ENCODE peak calls at places on chromosomes 11 and 22, in six cellular contexts. K is AG04450, R is IMR-90, T is astrocyte of the spinal cord, X is tibial artery, I is epithelial cell of esophagus. M is an unnamed sample.

GRCh38 chr11:28547395-28547794 is 439.2 kb downstream of the METTL15 start:
- DNase-seq in K (no peak), R (no peak), T (no peak), X (no peak), I (no peak), M (no peak)

GRCh38 chr11:61797263-61797944 is 4.7 kb downstream of the FEN1 start:
- DNase-seq in K (peak; percentile 82), R (peak; percentile 88), T (peak; percentile 86), X (peak; percentile 86), I (peak; percentile 86), M (peak; percentile 84)

GRCh38 chr11:62880231-62880802 is 379 bp upstream of the SLC3A2 start:
- DNase-seq in K (peak; percentile 56), R (peak; percentile 88), T (peak; percentile 69), X (peak; percentile 90), I (peak; percentile 57), M (peak; percentile 89)

GRCh38 chr11:34176980-34177319 is 71.5 kb downstream of the NAT10 start:
- DNase-seq in K (no peak), R (no peak), T (no peak), X (no peak), I (no peak), M (no peak)

GRCh38 chr22:33853200-33854097 is 66.8 kb downstream of the LARGE1 start:
- DNase-seq in K (no peak), R (peak; percentile 77), T (peak; percentile 83), X (peak; percentile 53), I (peak; percentile 5), M (peak; percentile 77)

GRCh38 chr11:130999086-130999485 is 82.8 kb upstream of the SNX19 start:
- DNase-seq in K (no peak), R (peak; percentile 58), T (peak; percentile 48), X (no peak), I (peak; percentile 52), M (peak; percentile 57)

GRCh38 chr11:60964801-60965200 is 6.7 kb upstream of the CD6 start:
- DNase-seq in K (no peak), R (no peak), T (no peak), X (no peak), I (no peak), M (no peak)

GRCh38 chr11:121904148-121904547 is 211.9 kb downstream of the BLID start:
- DNase-seq in K (no peak), R (no peak), T (no peak), X (peak; percentile 39), I (no peak), M (no peak)

GRCh38 chr11:94519478-94520084 is 7.3 kb downstream of the C11orf97 start:
- DNase-seq in K (no peak), R (peak; percentile 49), T (peak; percentile 56), X (no peak), I (peak; percentile 34), M (peak; percentile 25)

DNA sequence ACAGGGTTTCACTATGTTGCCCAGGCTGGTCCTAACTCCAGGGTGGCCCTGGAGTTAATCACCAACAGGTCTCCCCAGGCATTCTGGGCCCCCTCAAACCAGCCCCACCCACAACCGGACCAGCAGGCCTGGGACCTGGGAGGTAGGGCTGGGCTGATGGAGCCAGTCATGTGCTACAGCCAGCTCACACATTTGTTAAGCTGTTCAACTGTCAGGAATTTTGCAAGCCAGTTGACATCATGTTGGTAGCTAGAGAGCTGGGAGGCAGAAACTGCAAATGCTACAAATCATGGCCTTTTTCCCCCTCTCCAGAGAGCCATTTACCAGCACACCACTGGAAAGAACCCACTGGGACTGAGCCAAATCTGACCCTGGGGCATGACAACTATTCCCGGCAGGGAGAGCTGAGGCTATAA is 6.8 kb downstream of the ARHGAP1 start:
- DNase-seq in K (no peak), R (peak; percentile 22), T (peak; percentile 40), X (no peak), I (peak; percentile 93), M (peak; percentile 73)
- H3K4me3 ChIP-seq in K (no peak overlapping the region), R (no peak overlapping the region), T (no peak overlapping the region), X (no peak overlapping the region), I (no peak overlapping the region), M (no peak overlapping the region)

GRCh38 chr11:2700415-2701211 is 819 bp upstream of the KCNQ1OT1 start:
- DNase-seq in K (no peak), R (no peak), T (no peak), X (peak; percentile 63), I (peak; percentile 32), M (peak; percentile 26)

GRCh38 chr11:2699531-2700414 is at the start of gene KCNQ1OT1:
- DNase-seq in K (peak; percentile 78), R (peak; percentile 92), T (peak; percentile 93), X (peak; percentile 88), I (peak; percentile 93), M (peak; percentile 93)

GRCh38 chr11:2697871-2698270 is 1.9 kb downstream of the KCNQ1OT1 start:
- DNase-seq in K (no peak), R (no peak), T (no peak), X (no peak), I (peak; percentile 60), M (no peak)

GRCh38 chr11:2699185-2699530 is 636 bp downstream of the KCNQ1OT1 start:
- DNase-seq in K (no peak), R (peak; percentile 9), T (no peak), X (peak; percentile 30), I (peak; percentile 27), M (no peak)

GRCh38 chr11:2698386-2699184 is 1.2 kb downstream of the KCNQ1OT1 start:
- DNase-seq in K (no peak), R (no peak), T (no peak), X (peak; percentile 14), I (peak; percentile 4), M (no peak)
- TF ChIP-seq CTCF in K (no peak), R (no peak), T (no peak), X (no peak), I (peak; percentile 3), M (no peak)

DNA sequence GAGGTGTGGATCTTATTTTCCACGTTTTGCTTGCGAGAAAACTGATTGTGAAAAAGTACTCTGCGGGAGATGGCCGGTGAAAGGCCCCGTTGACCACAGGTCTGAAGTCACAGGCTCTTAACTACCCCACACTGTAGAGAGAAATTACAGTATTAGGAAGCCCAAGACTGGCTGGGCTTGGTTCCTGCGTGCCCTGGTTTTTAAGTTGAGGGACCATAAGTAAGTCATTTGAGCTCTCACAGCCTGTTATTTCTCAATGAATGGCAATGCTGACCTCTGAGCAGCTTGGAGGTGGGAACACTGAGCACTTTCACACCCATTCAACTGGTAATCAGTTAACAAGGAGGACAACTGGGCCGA is 444 bp upstream of the RAB38 start:
- DNase-seq in K (no peak), R (peak; percentile 7), T (peak; percentile 33), X (no peak), I (peak; percentile 30), M (peak; percentile 12)
- H3K4me3 ChIP-seq in K (peak overlapping the region; percentile 71), R (no peak overlapping the region), T (peak overlapping the region; percentile 53), X (peak overlapping the region; percentile 56), I (peak overlapping the region; percentile 71), M (peak overlapping the region; percentile 62)

GRCh38 chr11:134071766-134072403 is 3.0 kb downstream of the JAM3 start:
- DNase-seq in K (no peak), R (peak; percentile 16), T (no peak), X (no peak), I (no peak), M (peak; percentile 28)
- TF ChIP-seq CTCF in K (peak; percentile 15), R (no peak), T (no peak), X (no peak), I (no peak), M (peak; percentile 37)

GRCh38 chr11:109508185-109508584 is 86.2 kb downstream of the C11orf87 start:
- DNase-seq in K (no peak), R (no peak), T (no peak), X (no peak), I (no peak), M (no peak)

GRCh38 chr11:109511598-109511997 is 89.6 kb downstream of the C11orf87 start:
- DNase-seq in K (no peak), R (no peak), T (no peak), X (no peak), I (peak; percentile 66), M (no peak)

GRCh38 chr11:109512680-109513079 is 90.7 kb downstream of the C11orf87 start:
- DNase-seq in K (no peak), R (no peak), T (no peak), X (no peak), I (no peak), M (peak; percentile 50)

GRCh38 chr11:109512249-109512648 is 90.3 kb downstream of the C11orf87 start:
- DNase-seq in K (no peak), R (no peak), T (no peak), X (no peak), I (peak; percentile 54), M (peak; percentile 19)

DNA sequence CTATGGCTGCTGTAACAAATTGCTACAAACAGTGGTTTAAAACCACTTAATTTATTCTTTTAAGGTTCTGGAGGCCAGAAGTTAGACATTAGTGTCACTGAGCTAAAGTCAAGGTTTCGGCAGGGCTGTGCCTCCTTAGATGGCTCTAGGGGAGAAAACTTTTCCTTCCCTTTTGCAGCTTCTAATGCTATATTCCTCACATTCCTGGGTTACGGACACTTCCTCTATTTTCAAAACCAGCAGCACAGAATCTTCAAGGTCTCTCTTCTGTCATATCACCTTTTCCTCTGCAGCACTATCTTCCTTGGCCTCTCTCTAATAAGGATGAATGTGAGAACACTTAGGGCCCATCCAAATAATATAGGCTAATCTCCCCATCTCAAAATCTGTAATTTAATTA is 87.0 kb downstream of the C11orf87 start:
- DNase-seq in K (no peak), R (no peak), T (no peak), X (no peak), I (no peak), M (no peak)
- H3K4me3 ChIP-seq in K (no peak overlapping the region), R (no peak overlapping the region), T (no peak overlapping the region), X (no peak overlapping the region), I (no peak overlapping the region), M (no peak overlapping the region)